ENCODE peak calls at places on chromosomes 1 and 21, in six cellular contexts. E is astrocyte of the spinal cord, B is CD14-positive monocyte, F is cardiac muscle cell, V is astrocyte, Y is endothelial cell of umbilical vein. K is an unnamed sample.

GRCh38 chr1:206083750-206084149 is 30.8 kb downstream of the RHEX start:
- DNase-seq in Y (no peak), V (no peak), E (no peak), B (no peak), F (no peak), K (no peak)

GRCh38 chr1:245330951-245331350 is 176.2 kb downstream of the KIF26B start:
- DNase-seq in F (no peak), V (no peak), B (no peak), E (no peak), Y (no peak), K (no peak)

GRCh38 chr21:42340187-42340586 is 10.6 kb downstream of the TFF2 start:
- DNase-seq in F (no peak), V (no peak), B (no peak), Y (no peak), E (no peak), K (no peak)

GRCh38 chr1:236338096-236338495 is 56.0 kb upstream of the EDARADD start:
- DNase-seq in Y (no peak), B (no peak), V (peak; percentile 20), F (peak; percentile 50), E (no peak), K (no peak)

GRCh38 chr1:41891403-41891896 is 27.3 kb downstream of the HIVEP3 start:
- DNase-seq in Y (peak; percentile 62), B (no peak), F (peak; percentile 51), V (no peak), E (no peak), K (peak; percentile 32)

GRCh38 chr1:211581521-211581920 is 2.6 kb upstream of the SLC30A1 start:
- DNase-seq in E (peak; percentile 29), V (peak; percentile 81), Y (no peak), F (peak; percentile 75), B (no peak), K (no peak)

GRCh38 chr1:153429266-153430165 is 13.2 kb downstream of the S100A7A start:
- DNase-seq in F (no peak), Y (no peak), V (no peak), B (no peak), E (no peak), K (no peak)

GRCh38 chr1:112937495-112937894 is 18.5 kb downstream of the SLC16A1 start:
- DNase-seq in Y (no peak), B (no peak), V (no peak), E (no peak), F (no peak), K (no peak)

GRCh38 chr1:237386362-237387143 is 344.6 kb downstream of the RYR2 start:
- DNase-seq in E (peak; percentile 46), Y (peak; percentile 9), V (peak; percentile 1), F (peak; percentile 60), B (no peak), K (no peak)

GRCh38 chr1:19468397-19468956 is 16.9 kb downstream of the CAPZB start:
- DNase-seq in V (no peak), Y (no peak), F (no peak), B (peak; percentile 82), E (no peak), K (peak; percentile 84)

GRCh38 chr1:59492500-59492899 is 195.6 kb downstream of the FGGY start:
- DNase-seq in F (no peak), V (no peak), B (no peak), E (no peak), Y (no peak), K (no peak)

GRCh38 chr1:114219247-114219872 is 65.7 kb upstream of the SYT6 start:
- DNase-seq in Y (no peak), F (peak; percentile 37), E (peak; percentile 8), B (no peak), V (no peak), K (no peak)

GRCh38 chr1:151251656-151252470 is 2.7 kb upstream of the PSMD4 start:
- DNase-seq in B (peak; percentile 58), E (peak; percentile 77), V (peak; percentile 63), Y (peak; percentile 72), F (peak; percentile 86), K (peak; percentile 44)

GRCh38 chr21:35390013-35390776 is 341.1 kb upstream of the RUNX1 start:
- DNase-seq in V (peak; percentile 83), E (peak; percentile 59), Y (peak; percentile 60), F (peak; percentile 44), B (no peak), K (no peak)

GRCh38 chr1:43779805-43780403 is 72.6 kb downstream of the ST3GAL3 start:
- DNase-seq in E (no peak), B (no peak), F (no peak), V (no peak), Y (no peak), K (no peak)

GRCh38 chr21:15063081-15063820 is 1.5 kb downstream of the NRIP1 start:
- DNase-seq in Y (peak; percentile 47), E (peak; percentile 43), B (no peak), V (peak; percentile 38), F (peak; percentile 40), K (peak; percentile 9)

GRCh38 chr1:91830242-91831131 is 55.5 kb downstream of the TGFBR3 start:
- DNase-seq in F (peak; percentile 87), B (no peak), E (peak; percentile 82), Y (peak; percentile 95), V (peak; percentile 60), K (no peak)
- TF ChIP-seq CTCF in F (peak; percentile 54), B (no peak), E (peak; percentile 51), Y (peak; percentile 67), V (peak; percentile 36), K (no peak)

GRCh38 chr1:184387871-184388670 is 1.2 kb downstream of the C1orf21 start:
- DNase-seq in E (peak; percentile 64), V (peak; percentile 78), B (no peak), Y (peak; percentile 56), F (peak; percentile 58), K (peak; percentile 7)
- TF ChIP-seq CTCF in E (no peak), V (no peak), B (no peak), Y (no peak), F (peak; percentile 5), K (no peak)

DNA sequence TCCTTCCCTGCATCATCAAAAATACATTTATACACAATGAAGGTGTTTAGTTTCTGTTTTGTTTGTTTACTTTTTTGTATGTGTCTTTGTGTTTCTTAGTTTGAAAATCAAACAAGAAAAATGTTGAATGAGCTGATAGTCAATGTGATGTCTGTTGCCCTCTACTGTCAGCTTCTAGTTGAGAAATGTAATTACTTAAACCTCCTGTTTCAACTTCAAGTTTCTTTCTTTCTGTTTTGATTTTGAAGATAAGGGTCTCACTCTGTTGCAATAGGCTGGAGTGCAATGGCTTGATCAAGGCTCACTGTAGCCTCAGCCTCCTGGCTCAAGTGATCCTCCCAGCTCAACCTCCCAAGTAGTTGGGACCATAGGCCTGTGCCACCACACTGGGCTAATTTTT is 37.5 kb downstream of the SPTA1 start:
- DNase-seq in Y (no peak), B (no peak), E (no peak), V (no peak), F (peak; percentile 1), K (no peak)
- TF ChIP-seq CTCF in Y (no peak), B (peak; percentile 21), E (no peak), V (no peak), F (no peak), K (no peak)

DNA sequence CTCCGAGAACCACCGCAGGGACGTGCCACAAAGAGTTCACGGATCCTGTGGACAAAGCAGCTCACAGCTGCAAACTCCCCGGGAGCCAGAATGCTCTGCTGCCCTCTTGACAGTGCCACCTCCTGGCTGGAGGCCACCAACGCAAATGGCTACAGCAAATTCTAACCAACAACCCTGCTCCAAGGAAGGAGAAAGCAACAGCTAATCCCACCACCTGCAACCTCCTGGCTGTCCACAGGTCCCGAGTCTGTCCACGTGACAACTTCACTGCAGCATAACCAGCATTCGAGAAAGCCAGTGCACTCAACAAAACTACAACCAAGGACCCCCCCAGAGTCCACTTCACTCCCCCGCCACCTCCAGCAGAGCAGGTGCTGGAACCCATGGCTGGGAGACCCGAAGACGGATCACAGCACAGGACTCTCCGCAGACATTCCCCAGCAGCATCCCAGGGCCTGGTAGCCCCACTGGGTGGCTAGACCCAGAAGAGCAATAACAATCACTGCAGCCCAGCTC is 17.3 kb downstream of the POFUT2 start:
- DNase-seq in V (no peak), F (no peak), B (peak; percentile 9), Y (no peak), E (no peak), K (no peak)
- TF ChIP-seq CTCF in V (peak; percentile 18), F (peak; percentile 18), B (no peak), Y (peak; percentile 23), E (peak; percentile 39), K (no peak)

GRCh38 chr1:226580625-226581270 is 32.2 kb downstream of the STUM start:
- DNase-seq in E (no peak), V (no peak), B (no peak), F (no peak), Y (no peak), K (no peak)
- TF ChIP-seq CTCF in E (no peak), V (no peak), B (no peak), F (no peak), Y (no peak), K (no peak)

GRCh38 chr1:203368624-203369451 is 17.9 kb upstream of the FMOD start:
- DNase-seq in V (no peak), F (peak; percentile 95), E (no peak), B (peak; percentile 67), Y (peak; percentile 47), K (no peak)
- TF ChIP-seq CTCF in V (no peak), F (peak; percentile 64), E (no peak), B (peak; percentile 33), Y (peak; percentile 20), K (no peak)

GRCh38 chr1:22018583-22019559 is 17.4 kb downstream of the CELA3A start:
- DNase-seq in F (peak; percentile 88), Y (peak; percentile 78), V (peak; percentile 85), B (peak; percentile 96), E (peak; percentile 87), K (peak; percentile 52)
- TF ChIP-seq CTCF in F (peak; percentile 52), Y (peak; percentile 57), V (peak; percentile 37), B (peak; percentile 29), E (peak; percentile 56), K (no peak)

K was measured in CD8-positive, alpha-beta T cell.